ENCODE peak calls at places on chromosomes 12 and 14, in seven cellular contexts. J is pancreas; G is HFF-Myc; Q is GM12878; N is Caco-2; K is naive thymus-derived CD4-positive, alpha-beta T cell; F is ovary. S is an unnamed sample.

GRCh38 chr12:52427083-52427482 is 7.1 kb downstream of the KRT75 start:
- DNase-seq in G (no peak), F (no peak), J (no peak), Q (no peak), N (no peak), K (no peak), S (no peak)

GRCh38 chr14:64508215-64508776 is 3.7 kb downstream of the ZBTB1 start:
- DNase-seq in J (no peak), Q (peak), K (no peak), G (no peak), N (no peak), F (no peak), S (no peak)

GRCh38 chr14:24816011-24816928 is 182.3 kb upstream of the GZMB start:
- DNase-seq in F (no peak), G (no peak), J (peak), N (peak), Q (no peak), K (no peak), S (no peak)

GRCh38 chr12:79452906-79453305 is 237.9 kb downstream of the PAWR start:
- DNase-seq in J (no peak), F (no peak), Q (no peak), G (no peak), K (no peak), N (peak), S (no peak)

GRCh38 chr12:29508949-29509348 is 11.5 kb upstream of the OVCH1 start:
- DNase-seq in K (no peak), Q (no peak), N (no peak), F (no peak), G (no peak), J (no peak), S (no peak)

GRCh38 chr12:26277511-26278246 is 82.3 kb downstream of the SSPN start:
- DNase-seq in K (no peak), Q (no peak), F (no peak), N (no peak), J (no peak), G (no peak), S (no peak)

GRCh38 chr14:72024043-72024407 is 91.8 kb downstream of the RGS6 start:
- DNase-seq in Q (peak), G (no peak), J (no peak), F (no peak), K (peak), N (peak), S (no peak)

GRCh38 chr12:109736552-109737108 is 23.0 kb downstream of the FAM222A start:
- DNase-seq in N (peak), F (peak), J (peak), G (peak), Q (no peak), K (no peak), S (peak)

GRCh38 chr14:75831455-75831854 is 150.3 kb downstream of the TGFB3 start:
- DNase-seq in G (peak), N (peak), K (peak), J (peak), Q (no peak), F (peak), S (peak)

GRCh38 chr14:55000381-55000780 is 26.5 kb downstream of the WDHD1 start:
- DNase-seq in K (no peak), F (no peak), Q (no peak), J (no peak), N (no peak), G (no peak), S (no peak)

GRCh38 chr12:32445356-32445755 is 46.0 kb downstream of the FGD4 start:
- DNase-seq in N (no peak), F (no peak), G (no peak), K (no peak), Q (no peak), J (no peak), S (no peak)

GRCh38 chr12:93537769-93538168 is 34.7 kb upstream of the SOCS2 start:
- DNase-seq in N (no peak), K (no peak), G (no peak), F (no peak), Q (no peak), J (no peak), S (no peak)

GRCh38 chr12:51888316-51889215 is 663 bp downstream of the ANKRD33 start:
- DNase-seq in G (no peak), F (no peak), K (no peak), J (peak), Q (no peak), N (no peak), S (no peak)

GRCh38 chr12:68479261-68479581 is 131.5 kb upstream of the RAP1B start:
- DNase-seq in K (no peak), J (no peak), Q (no peak), G (peak), F (no peak), N (no peak), S (no peak)

GRCh38 chr12:18054925-18055324 is 35.1 kb downstream of the RERGL start:
- DNase-seq in J (no peak), F (no peak), G (no peak), K (no peak), N (no peak), Q (no peak), S (no peak)

GRCh38 chr12:124036117-124037109 is 63.4 kb downstream of the ZNF664 start:
- DNase-seq in F (peak), J (no peak), G (no peak), N (peak), Q (peak), K (peak), S (peak)

DNA sequence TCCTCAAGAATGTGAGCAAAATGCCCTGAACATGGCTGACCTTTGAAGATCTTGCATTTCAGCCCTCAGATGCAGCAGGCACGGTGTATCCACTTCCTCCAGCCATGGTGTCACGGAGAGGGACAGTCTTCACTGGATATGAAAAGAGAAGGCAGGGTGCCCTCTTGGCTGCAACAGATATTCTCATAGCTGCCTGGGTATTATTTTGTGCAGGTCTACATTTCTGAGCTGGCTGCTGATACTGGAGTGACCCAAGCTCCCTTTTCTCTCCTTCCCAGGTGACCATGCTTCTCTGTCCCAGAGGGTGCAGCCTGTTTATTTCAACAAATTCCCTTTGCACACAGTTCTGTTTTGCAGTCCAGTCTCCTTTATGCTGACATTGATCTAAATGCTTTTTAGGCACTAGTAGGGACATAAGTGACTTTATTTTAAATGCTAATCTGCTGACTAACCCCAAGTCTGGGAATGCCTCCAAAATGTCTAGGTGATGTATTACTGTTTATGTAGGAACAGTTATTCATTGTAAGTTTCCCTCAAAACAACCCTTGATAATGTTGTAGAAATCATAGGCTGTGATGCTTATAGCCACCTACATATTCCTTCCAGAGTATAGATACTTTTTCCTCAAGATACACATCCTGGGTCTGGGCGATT is 17.4 kb upstream of the PYGL start:
- DNase-seq in K (no peak), Q (no peak), N (no peak), J (no peak), G (peak), F (no peak), S (no peak)
- H3K4me3 ChIP-seq in K (no peak), Q (no peak), N (no peak), J (no peak), G (no peak), F (no peak), S (no peak)

GRCh38 chr12:10363665-10363921 is 26.2 kb downstream of the KLRK1 start:
- DNase-seq in K (no peak), N (no peak), G (no peak), J (no peak), F (no peak), Q (no peak), S (no peak)
- H3K4me3 ChIP-seq in K (no peak), N (no peak), G (peak), J (peak), F (peak), Q (peak), S (peak)

DNA sequence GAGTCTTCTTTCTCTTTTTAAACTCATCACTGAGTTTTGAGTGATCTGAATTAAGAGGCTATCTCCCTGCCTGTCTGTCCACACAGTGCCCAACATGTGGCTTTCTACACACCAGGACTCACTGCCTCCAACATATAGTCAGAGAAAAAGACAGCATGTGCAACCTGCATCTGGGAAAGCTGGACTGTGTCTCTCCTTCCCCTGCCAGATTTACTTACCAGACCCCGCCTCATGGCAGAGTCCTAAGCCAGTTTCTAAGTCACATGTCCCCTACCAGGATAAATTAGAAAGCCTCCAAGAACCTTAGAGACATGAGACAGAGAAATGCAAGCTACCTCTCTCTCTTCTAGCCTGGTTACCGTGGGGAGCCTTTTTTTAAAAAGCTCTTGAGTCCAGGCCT is 2.7 kb upstream of the HDAC7 start:
- DNase-seq in G (no peak), K (no peak), N (no peak), J (no peak), F (no peak), Q (no peak), S (no peak)
- H3K4me3 ChIP-seq in G (no peak), K (no peak), N (no peak), J (no peak), F (no peak), Q (no peak), S (no peak)

DNA sequence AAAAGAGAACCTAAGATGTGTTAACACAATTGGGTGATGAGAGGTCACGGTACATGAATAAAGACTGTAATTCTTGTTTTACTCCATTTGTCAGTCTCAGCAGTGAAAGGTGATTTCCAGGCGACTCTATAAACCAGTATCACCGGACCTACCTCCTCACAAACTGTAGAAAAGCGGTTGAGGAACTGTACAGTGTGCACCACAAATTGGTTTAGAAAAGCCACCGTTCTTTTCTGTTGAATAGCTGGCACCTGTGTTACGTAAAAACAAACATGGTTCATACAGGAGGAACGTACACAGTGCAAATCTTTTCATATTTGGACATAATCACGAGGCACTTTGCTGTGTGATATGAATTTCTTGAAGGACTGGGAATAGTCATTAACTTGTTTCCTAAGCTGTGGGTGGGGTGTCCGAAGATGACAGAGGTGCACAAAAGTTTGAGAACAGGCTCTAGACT is 665 bp downstream of the WASHC3 start:
- DNase-seq in K (no peak), N (peak), F (no peak), J (no peak), G (no peak), Q (peak), S (no peak)
- H3K4me3 ChIP-seq in K (peak), N (peak), F (peak), J (peak), G (peak), Q (peak), S (peak)

GRCh38 chr12:47912575-47912974 is 7.8 kb upstream of the VDR start:
- DNase-seq in G (no peak), J (no peak), N (no peak), F (no peak), Q (no peak), K (no peak), S (no peak)
- H3K4me3 ChIP-seq in G (no peak), J (no peak), N (no peak), F (no peak), Q (no peak), K (no peak), S (no peak)

S was measured in psoas muscle.